ENCODE peak calls at places on chromosome 19, in five cellular contexts. S, W, B, Y and Z are unnamed samples.
A peak's percentile ranks its signal among the peaks of the same experiment; 100 is the strongest.

GRCh38 chr19:51462681-51463080 is 4.4 kb upstream of the SIGLEC8 start:
- DNase-seq in Y (no peak), B (no peak), W (no peak), S (no peak), Z (no peak)

GRCh38 chr19:19860756-19861390 is 4.8 kb upstream of the ZNF253 start:
- DNase-seq in W (peak; percentile 58), B (no peak), Y (no peak), S (peak; percentile 16), Z (no peak)

GRCh38 chr19:2290441-2291184 is 8.6 kb upstream of the PEAK3 start:
- DNase-seq in S (no peak), B (no peak), Y (no peak), W (no peak), Z (no peak)

GRCh38 chr19:13872695-13873389 is 4.1 kb upstream of the NANOS3 start:
- DNase-seq in W (peak; percentile 43), B (no peak), S (peak; percentile 89), Y (no peak), Z (no peak)

GRCh38 chr19:3274245-3275067 is 50.0 kb downstream of the CELF5 start:
- DNase-seq in W (no peak), B (no peak), Y (no peak), S (no peak), Z (no peak)

GRCh38 chr19:30667746-30668145 is 295.6 kb downstream of the ZNF536 start:
- DNase-seq in S (no peak), W (no peak), Y (no peak), B (no peak), Z (no peak)

GRCh38 chr19:48341006-48341405 is 15.7 kb downstream of the EMP3 start:
- DNase-seq in Y (no peak), B (no peak), W (peak; percentile 24), S (no peak), Z (no peak)

GRCh38 chr19:35365303-35365702 is 5.6 kb upstream of the GPR42 start:
- DNase-seq in S (no peak), B (no peak), Y (no peak), W (no peak), Z (no peak)

GRCh38 chr19:34794289-34794960 is 21.4 kb upstream of the ZNF599 start:
- DNase-seq in S (no peak), Y (no peak), W (no peak), B (no peak), Z (no peak)

GRCh38 chr19:30666301-30666803 is 294.2 kb downstream of the ZNF536 start:
- DNase-seq in S (peak; percentile 70), W (peak; percentile 78), Y (no peak), B (peak; percentile 19), Z (peak; percentile 56)

GRCh38 chr19:8577741-8578140 is 499 bp upstream of the MYO1F start:
- DNase-seq in Y (no peak), W (no peak), S (no peak), B (no peak), Z (no peak)

GRCh38 chr19:32351807-32352630 is 6.6 kb downstream of the ZNF507 start:
- DNase-seq in S (no peak), B (no peak), Y (no peak), W (no peak), Z (no peak)

GRCh38 chr19:43425567-43426392 is 11.1 kb downstream of the TEX101 start:
- DNase-seq in W (no peak), S (no peak), Y (no peak), B (no peak), Z (peak; percentile 32)

GRCh38 chr19:2331601-2332246 is 3.2 kb downstream of the SPPL2B start:
- DNase-seq in W (no peak), B (no peak), S (no peak), Y (no peak), Z (no peak)

GRCh38 chr19:51441410-51442390 is 16.6 kb downstream of the SIGLEC8 start:
- DNase-seq in B (no peak), S (peak; percentile 49), W (no peak), Y (peak; percentile 91), Z (no peak)

GRCh38 chr19:30584121-30584520 is 211.9 kb downstream of the ZNF536 start:
- DNase-seq in S (no peak), W (no peak), B (no peak), Y (no peak), Z (no peak)

GRCh38 chr19:46828484-46828883 is 22.2 kb downstream of the AP2S1 start:
- DNase-seq in S (no peak), Y (no peak), B (no peak), W (no peak), Z (no peak)

GRCh38 chr19:30204721-30205120 is 167.5 kb upstream of the ZNF536 start:
- DNase-seq in Y (no peak), S (no peak), W (no peak), B (no peak), Z (no peak)

GRCh38 chr19:3285647-3286176 is 61.3 kb downstream of the CELF5 start:
- DNase-seq in B (peak; percentile 59), W (peak; percentile 91), Y (no peak), S (peak; percentile 99), Z (no peak)

GRCh38 chr19:41439441-41440222 is at the start of gene DMAC2:
- DNase-seq in W (peak; percentile 94), S (peak; percentile 95), B (peak; percentile 98), Y (peak; percentile 89), Z (peak; percentile 95)

GRCh38 chr19:56324425-56324824 is 9.8 kb upstream of the ZSCAN5A start:
- DNase-seq in S (no peak), W (no peak), Y (no peak), B (no peak), Z (no peak)

GRCh38 chr19:53906211-53907192 is 2.6 kb upstream of the CACNG7 start:
- DNase-seq in W (peak; percentile 85), B (no peak), Y (no peak), S (peak; percentile 79), Z (peak; percentile 60)

GRCh38 chr19:3383121-3383722 is 16.8 kb downstream of the NFIC start:
- DNase-seq in S (no peak), Y (no peak), W (no peak), B (no peak), Z (no peak)

GRCh38 chr19:18440421-18440877 is 2.5 kb upstream of the ISYNA1 start:
- DNase-seq in S (no peak), W (peak; percentile 64), B (peak; percentile 57), Y (no peak), Z (no peak)

GRCh38 chr19:2811221-2811722 is 8.4 kb upstream of the ZNF554 start:
- DNase-seq in S (no peak), B (peak; percentile 81), W (peak; percentile 16), Y (no peak), Z (no peak)

GRCh38 chr19:13832096-13832495 is 36.9 kb downstream of the ZSWIM4 start:
- DNase-seq in S (no peak), W (no peak), Y (no peak), B (no peak), Z (no peak)

GRCh38 chr19:55000761-55001160 is 34.6 kb downstream of the NLRP2 start:
- DNase-seq in W (no peak), B (no peak), S (no peak), Y (no peak), Z (no peak)

GRCh38 chr19:46818812-46819211 is 30.4 kb upstream of the SLC1A5 start:
- DNase-seq in Y (no peak), W (no peak), S (peak; percentile 48), B (peak; percentile 63), Z (no peak)

GRCh38 chr19:53977991-53978731 is 13.3 kb upstream of the CACNG6 start:
- DNase-seq in S (peak; percentile 44), W (peak; percentile 93), Y (no peak), B (no peak), Z (peak; percentile 87)

DNA sequence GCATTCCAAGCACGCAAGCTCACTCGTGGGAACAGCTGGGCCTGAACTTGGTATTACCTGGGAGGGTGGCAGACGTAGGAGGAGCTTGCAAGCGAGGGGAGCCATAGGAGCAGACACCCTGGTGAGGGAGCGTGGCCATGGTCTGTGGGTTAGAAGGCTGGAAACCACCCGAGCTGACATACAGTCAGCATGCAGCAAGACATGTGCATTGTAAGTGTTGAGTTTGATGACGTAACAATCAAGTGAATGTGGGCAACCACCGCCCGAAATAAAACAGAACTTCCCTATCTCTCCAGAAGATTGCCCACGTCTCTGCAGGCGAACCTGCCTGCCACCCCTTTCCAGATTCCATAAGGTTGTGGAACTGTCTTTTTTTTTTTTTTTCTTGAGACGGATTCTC is 26.8 kb downstream of the UBXN6 start:
- DNase-seq in W (no peak), Y (no peak), B (no peak), S (no peak), Z (no peak)
- TF ChIP-seq FOXM1 in W (no peak), Y (no peak), B (no peak), S (no peak), Z (no peak)

GRCh38 chr19:7488736-7489353 is at the start of gene PEX11G:
- DNase-seq in Y (peak; percentile 36), W (peak; percentile 99), S (peak; percentile 98), B (no peak), Z (peak; percentile 93)

GRCh38 chr19:7492142-7493055 is 3.6 kb upstream of the PEX11G start:
- DNase-seq in S (no peak), B (no peak), W (no peak), Y (no peak), Z (no peak)

GRCh38 chr19:7486923-7487322 is 1.9 kb downstream of the PEX11G start:
- DNase-seq in W (no peak), B (no peak), Y (no peak), S (no peak), Z (no peak)

GRCh38 chr19:7494416-7495098 is 5.7 kb upstream of the PEX11G start:
- DNase-seq in S (peak; percentile 47), B (peak; percentile 80), W (peak; percentile 83), Y (no peak), Z (no peak)

GRCh38 chr19:7489609-7490044 is 792 bp upstream of the PEX11G start:
- DNase-seq in W (no peak), S (no peak), B (no peak), Y (no peak), Z (no peak)
- TF ChIP-seq FOXM1 in W (no peak), S (no peak), B (no peak), Y (no peak), Z (no peak)

GRCh38 chr19:38974599-38975213 is 836 bp downstream of the FBXO17 start:
- DNase-seq in W (peak; percentile 34), S (peak; percentile 39), B (no peak), Y (no peak), Z (no peak)
- TF ChIP-seq FOXM1 in W (no peak), S (no peak), B (no peak), Y (no peak), Z (no peak)

GRCh38 chr19:10104130-10104513 is 1.6 kb upstream of the ANGPTL6 start:
- DNase-seq in W (no peak), B (no peak), S (no peak), Y (no peak), Z (no peak)

GRCh38 chr19:10102787-10103236 is 334 bp upstream of the ANGPTL6 start:
- DNase-seq in W (peak; percentile 53), B (no peak), Y (peak; percentile 88), S (no peak), Z (no peak)

GRCh38 chr19:10106100-10106936 is at the start of gene PPAN:
- DNase-seq in Y (peak; percentile 93), W (peak; percentile 100), S (peak; percentile 96), B (peak; percentile 95), Z (peak; percentile 99)

GRCh38 chr19:10105241-10106099 is 692 bp upstream of the PPAN start:
- DNase-seq in S (no peak), Y (peak; percentile 82), W (no peak), B (no peak), Z (no peak)

GRCh38 chr19:10104665-10105221 is 1.4 kb upstream of the PPAN start:
- DNase-seq in W (no peak), Y (peak; percentile 100), S (no peak), B (no peak), Z (no peak)
- TF ChIP-seq FOXM1 in W (no peak), Y (peak; percentile 88), S (no peak), B (no peak), Z (no peak)